ENCODE peak calls at places on chromosomes 1 and 21, in seven cellular contexts. One of them, this sample, is unnamed.

GRCh38 chr1:8482844-8483436 is 165.0 kb downstream of the SLC45A1 start:
- DNase-seq in left lung: no peak
- DNase-seq in left ventricle myocardium inferior: no peak
- DNase-seq in coronary artery: no peak
- DNase-seq in ovary: no peak
- DNase-seq in heart left ventricle: no peak
- DNase-seq in CD8-positive, alpha-beta T cell: no peak
- DNase-seq in this sample: no peak

GRCh38 chr1:68653882-68654281 is 157.0 kb upstream of the DEPDC1 start:
- DNase-seq in left lung: no peak
- DNase-seq in left ventricle myocardium inferior: no peak
- DNase-seq in coronary artery: no peak
- DNase-seq in ovary: no peak
- DNase-seq in heart left ventricle: no peak
- DNase-seq in CD8-positive, alpha-beta T cell: no peak
- DNase-seq in this sample: no peak

GRCh38 chr1:37930246-37931142 is 16.4 kb downstream of the INPP5B start:
- DNase-seq in left lung: no peak
- DNase-seq in left ventricle myocardium inferior: peak
- DNase-seq in coronary artery: no peak
- DNase-seq in ovary: no peak
- DNase-seq in heart left ventricle: peak
- DNase-seq in CD8-positive, alpha-beta T cell: peak
- DNase-seq in this sample: peak

GRCh38 chr1:34060901-34061415 is 104.1 kb downstream of the CSMD2 start:
- DNase-seq in left lung: no peak
- DNase-seq in left ventricle myocardium inferior: peak
- DNase-seq in coronary artery: no peak
- DNase-seq in ovary: no peak
- DNase-seq in heart left ventricle: peak
- DNase-seq in CD8-positive, alpha-beta T cell: no peak
- DNase-seq in this sample: no peak

GRCh38 chr21:32562915-32563314 is 22.4 kb downstream of the TCP10L start:
- DNase-seq in left lung: no peak
- DNase-seq in left ventricle myocardium inferior: no peak
- DNase-seq in coronary artery: no peak
- DNase-seq in ovary: no peak
- DNase-seq in heart left ventricle: no peak
- DNase-seq in CD8-positive, alpha-beta T cell: no peak
- DNase-seq in this sample: no peak

GRCh38 chr1:240608707-240609106 is 3.2 kb downstream of the GREM2 start:
- DNase-seq in left lung: no peak
- DNase-seq in left ventricle myocardium inferior: no peak
- DNase-seq in coronary artery: no peak
- DNase-seq in ovary: no peak
- DNase-seq in heart left ventricle: no peak
- DNase-seq in CD8-positive, alpha-beta T cell: no peak
- DNase-seq in this sample: no peak

GRCh38 chr1:64965239-64966157 is 851 bp downstream of the JAK1 start:
- DNase-seq in left lung: peak
- DNase-seq in left ventricle myocardium inferior: peak
- DNase-seq in coronary artery: peak
- DNase-seq in ovary: peak
- DNase-seq in heart left ventricle: peak
- DNase-seq in CD8-positive, alpha-beta T cell: peak
- DNase-seq in this sample: peak

GRCh38 chr1:183702087-183702812 is 49.1 kb upstream of the APOBEC4 start:
- DNase-seq in left lung: no peak
- DNase-seq in left ventricle myocardium inferior: no peak
- DNase-seq in coronary artery: no peak
- DNase-seq in ovary: no peak
- DNase-seq in heart left ventricle: no peak
- DNase-seq in CD8-positive, alpha-beta T cell: no peak
- DNase-seq in this sample: no peak

GRCh38 chr1:55887103-55887712 is 672.0 kb upstream of the USP24 start:
- DNase-seq in left lung: no peak
- DNase-seq in left ventricle myocardium inferior: no peak
- DNase-seq in coronary artery: no peak
- DNase-seq in ovary: no peak
- DNase-seq in heart left ventricle: no peak
- DNase-seq in CD8-positive, alpha-beta T cell: no peak
- DNase-seq in this sample: no peak

GRCh38 chr1:55885619-55886018 is 670.5 kb upstream of the USP24 start:
- DNase-seq in left lung: no peak
- DNase-seq in left ventricle myocardium inferior: no peak
- DNase-seq in coronary artery: no peak
- DNase-seq in ovary: no peak
- DNase-seq in heart left ventricle: no peak
- DNase-seq in CD8-positive, alpha-beta T cell: no peak
- DNase-seq in this sample: no peak

GRCh38 chr1:55893155-55893554 is 678.0 kb upstream of the USP24 start:
- DNase-seq in left lung: no peak
- DNase-seq in left ventricle myocardium inferior: no peak
- DNase-seq in coronary artery: no peak
- DNase-seq in ovary: no peak
- DNase-seq in heart left ventricle: no peak
- DNase-seq in CD8-positive, alpha-beta T cell: no peak
- DNase-seq in this sample: no peak

GRCh38 chr1:55894521-55894920 is 679.4 kb upstream of the USP24 start:
- DNase-seq in left lung: no peak
- DNase-seq in left ventricle myocardium inferior: no peak
- DNase-seq in coronary artery: no peak
- DNase-seq in ovary: no peak
- DNase-seq in heart left ventricle: no peak
- DNase-seq in CD8-positive, alpha-beta T cell: no peak
- DNase-seq in this sample: no peak

GRCh38 chr1:55888685-55889317 is 673.6 kb upstream of the USP24 start:
- DNase-seq in left lung: no peak
- DNase-seq in left ventricle myocardium inferior: no peak
- DNase-seq in coronary artery: no peak
- DNase-seq in ovary: no peak
- DNase-seq in heart left ventricle: no peak
- DNase-seq in CD8-positive, alpha-beta T cell: no peak
- DNase-seq in this sample: no peak
- H3K27ac ChIP-seq in left lung: no peak
- H3K27ac ChIP-seq in left ventricle myocardium inferior: no peak
- H3K27ac ChIP-seq in coronary artery: no peak
- H3K27ac ChIP-seq in ovary: no peak
- H3K27ac ChIP-seq in heart left ventricle: no peak
- H3K27ac ChIP-seq in CD8-positive, alpha-beta T cell: no peak
- H3K27ac ChIP-seq in this sample: no peak

GRCh38 chr1:59295603-59296002 is 1.3 kb upstream of the FGGY start:
- DNase-seq in left lung: no peak
- DNase-seq in left ventricle myocardium inferior: no peak
- DNase-seq in coronary artery: no peak
- DNase-seq in ovary: no peak
- DNase-seq in heart left ventricle: no peak
- DNase-seq in CD8-positive, alpha-beta T cell: no peak
- DNase-seq in this sample: no peak
- H3K4me3 ChIP-seq in left lung: no peak
- H3K4me3 ChIP-seq in left ventricle myocardium inferior: peak
- H3K4me3 ChIP-seq in coronary artery: peak
- H3K4me3 ChIP-seq in ovary: peak
- H3K4me3 ChIP-seq in heart left ventricle: peak
- H3K4me3 ChIP-seq in CD8-positive, alpha-beta T cell: no peak
- H3K4me3 ChIP-seq in this sample: no peak

GRCh38 chr1:109188776-109189175 is 24.9 kb upstream of the SARS1 start:
- DNase-seq in left lung: no peak
- DNase-seq in left ventricle myocardium inferior: no peak
- DNase-seq in coronary artery: no peak
- DNase-seq in ovary: no peak
- DNase-seq in heart left ventricle: no peak
- DNase-seq in CD8-positive, alpha-beta T cell: no peak
- DNase-seq in this sample: no peak
- H3K27ac ChIP-seq in left lung: no peak
- H3K27ac ChIP-seq in left ventricle myocardium inferior: no peak
- H3K27ac ChIP-seq in coronary artery: no peak
- H3K27ac ChIP-seq in ovary: no peak
- H3K27ac ChIP-seq in heart left ventricle: no peak
- H3K27ac ChIP-seq in CD8-positive, alpha-beta T cell: no peak
- H3K27ac ChIP-seq in this sample: no peak

GRCh38 chr1:93701619-93702018 is 20.0 kb upstream of the BCAR3 start:
- DNase-seq in left lung: peak
- DNase-seq in left ventricle myocardium inferior: no peak
- DNase-seq in coronary artery: peak
- DNase-seq in ovary: no peak
- DNase-seq in heart left ventricle: no peak
- DNase-seq in CD8-positive, alpha-beta T cell: no peak
- DNase-seq in this sample: no peak
- H3K4me3 ChIP-seq in left lung: no peak
- H3K4me3 ChIP-seq in left ventricle myocardium inferior: no peak
- H3K4me3 ChIP-seq in coronary artery: no peak
- H3K4me3 ChIP-seq in ovary: no peak
- H3K4me3 ChIP-seq in heart left ventricle: no peak
- H3K4me3 ChIP-seq in CD8-positive, alpha-beta T cell: no peak
- H3K4me3 ChIP-seq in this sample: no peak

GRCh38 chr1:211749251-211749650 is 73.8 kb upstream of the NEK2 start:
- DNase-seq in left lung: no peak
- DNase-seq in left ventricle myocardium inferior: no peak
- DNase-seq in coronary artery: no peak
- DNase-seq in ovary: no peak
- DNase-seq in heart left ventricle: no peak
- DNase-seq in CD8-positive, alpha-beta T cell: no peak
- DNase-seq in this sample: no peak
- H3K27ac ChIP-seq in left lung: no peak
- H3K27ac ChIP-seq in left ventricle myocardium inferior: no peak
- H3K27ac ChIP-seq in coronary artery: no peak
- H3K27ac ChIP-seq in ovary: no peak
- H3K27ac ChIP-seq in heart left ventricle: no peak
- H3K27ac ChIP-seq in CD8-positive, alpha-beta T cell: no peak
- H3K27ac ChIP-seq in this sample: no peak

GRCh38 chr1:81254068-81254467 is 546.7 kb upstream of the ADGRL2 start:
- DNase-seq in left lung: no peak
- DNase-seq in left ventricle myocardium inferior: no peak
- DNase-seq in coronary artery: no peak
- DNase-seq in ovary: no peak
- DNase-seq in heart left ventricle: no peak
- DNase-seq in CD8-positive, alpha-beta T cell: no peak
- DNase-seq in this sample: no peak

GRCh38 chr1:81254560-81254959 is 546.2 kb upstream of the ADGRL2 start:
- DNase-seq in left lung: no peak
- DNase-seq in left ventricle myocardium inferior: no peak
- DNase-seq in coronary artery: no peak
- DNase-seq in ovary: no peak
- DNase-seq in heart left ventricle: no peak
- DNase-seq in CD8-positive, alpha-beta T cell: no peak
- DNase-seq in this sample: no peak

DNA sequence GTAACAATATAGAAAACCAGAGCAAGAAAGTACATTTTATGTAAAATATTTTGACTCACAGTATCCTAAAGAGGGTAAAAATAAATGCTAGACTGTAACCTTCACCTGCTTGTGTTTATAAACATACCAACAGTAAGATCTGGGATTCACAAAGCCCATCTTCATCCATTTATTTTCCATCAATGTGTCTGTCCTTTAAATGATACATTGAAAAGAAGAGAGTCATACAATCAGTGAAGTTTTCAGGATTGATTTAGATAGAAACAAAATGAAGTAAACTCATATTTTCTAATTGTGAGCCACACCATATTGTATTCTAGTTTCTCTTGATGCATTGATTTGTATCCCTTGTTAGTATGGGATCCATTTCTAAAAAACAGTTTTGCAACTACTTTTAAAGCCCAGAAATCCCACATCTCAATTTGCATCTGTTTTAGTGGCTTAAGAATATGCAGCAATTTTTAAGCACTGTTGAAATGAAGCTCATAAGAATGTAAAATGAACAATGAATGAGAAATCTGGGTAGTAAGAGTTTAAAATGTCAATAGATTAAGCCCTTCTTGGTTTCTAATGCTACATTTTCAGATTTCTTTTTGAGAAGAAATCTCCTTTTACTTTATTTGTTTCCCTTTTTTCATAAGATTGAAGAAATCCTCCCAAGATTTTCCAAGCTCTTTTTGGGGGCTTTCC is 548.1 kb upstream of the ADGRL2 start:
- DNase-seq in left lung: no peak
- DNase-seq in left ventricle myocardium inferior: no peak
- DNase-seq in coronary artery: no peak
- DNase-seq in ovary: no peak
- DNase-seq in heart left ventricle: no peak
- DNase-seq in CD8-positive, alpha-beta T cell: no peak
- DNase-seq in this sample: no peak
- H3K4me3 ChIP-seq in left lung: no peak
- H3K4me3 ChIP-seq in left ventricle myocardium inferior: no peak
- H3K4me3 ChIP-seq in coronary artery: no peak
- H3K4me3 ChIP-seq in ovary: no peak
- H3K4me3 ChIP-seq in heart left ventricle: no peak
- H3K4me3 ChIP-seq in CD8-positive, alpha-beta T cell: no peak
- H3K4me3 ChIP-seq in this sample: no peak